ENCODE peak calls at places on chromosomes 13 and 19, in nine cellular contexts. R is heart left ventricle, N is mammary epithelial cell, V is fibroblast of the aortic adventitia, J is cardiac muscle cell, Z is WERI-Rb-1, S is GM23338, X is mesothelial cell of epicardium, G is fibroblast of villous mesenchyme. P is an unnamed sample.

GRCh38 chr13:51590966-51591627 is 6.8 kb downstream of the WDFY2 start:
- DNase-seq in R (no peak), N (peak), V (peak), J (peak), Z (peak), S (peak), X (no peak), G (peak), P (no peak)

GRCh38 chr13:114112826-114113322 is 19.5 kb downstream of the RASA3 start:
- DNase-seq in R (peak), N (no peak), V (no peak), J (no peak), Z (peak), S (peak), X (no peak), G (no peak), P (no peak)

GRCh38 chr13:66558511-66558910 is 671.6 kb downstream of the PCDH9 start:
- DNase-seq in R (no peak), N (no peak), V (peak), J (peak), Z (no peak), S (no peak), X (no peak), G (no peak), P (no peak)

GRCh38 chr19:6527893-6528543 is 2.8 kb upstream of the TNFSF9 start:
- DNase-seq in R (no peak), N (no peak), V (no peak), J (no peak), Z (no peak), S (no peak), X (no peak), G (no peak), P (peak)

GRCh38 chr13:25581351-25581750 is 209.6 kb downstream of the ATP8A2 start:
- DNase-seq in R (no peak), N (no peak), V (no peak), J (no peak), Z (peak), S (no peak), X (no peak), G (no peak), P (no peak)

GRCh38 chr13:29520671-29521070 is 74.8 kb downstream of the SLC7A1 start:
- DNase-seq in R (no peak), N (no peak), V (peak), J (peak), Z (no peak), S (no peak), X (no peak), G (peak), P (no peak)

GRCh38 chr13:111964411-111965035 is 102.4 kb upstream of the SOX1 start:
- DNase-seq in R (no peak), N (no peak), V (no peak), J (no peak), Z (no peak), S (no peak), X (no peak), G (no peak), P (no peak)

GRCh38 chr13:76210262-76210661 is 574.1 kb downstream of the LMO7 start:
- DNase-seq in R (peak), N (peak), V (no peak), J (peak), Z (no peak), S (no peak), X (no peak), G (no peak), P (no peak)

GRCh38 chr19:33344210-33344609 is 29.3 kb upstream of the CEBPG start:
- DNase-seq in R (no peak), N (no peak), V (peak), J (peak), Z (no peak), S (peak), X (no peak), G (no peak), P (no peak)

GRCh38 chr13:66219493-66219892 is 1010.6 kb downstream of the PCDH9 start:
- DNase-seq in R (no peak), N (no peak), V (no peak), J (no peak), Z (no peak), S (no peak), X (no peak), G (no peak), P (no peak)

GRCh38 chr13:75219479-75220237 is 262.3 kb downstream of the TBC1D4 start:
- DNase-seq in R (peak), N (peak), V (peak), J (peak), Z (peak), S (peak), X (peak), G (peak), P (peak)

GRCh38 chr19:51703655-51704515 is 10.8 kb downstream of the SPACA6 start:
- DNase-seq in R (peak), N (peak), V (peak), J (peak), Z (peak), S (peak), X (peak), G (peak), P (peak)

GRCh38 chr19:3981736-3982681 is 3.3 kb downstream of the EEF2 start:
- DNase-seq in R (no peak), N (no peak), V (no peak), J (no peak), Z (no peak), S (no peak), X (no peak), G (no peak), P (no peak)

GRCh38 chr13:49635599-49636433 is 7.5 kb downstream of the ARL11 start:
- DNase-seq in R (no peak), N (peak), V (peak), J (peak), Z (no peak), S (peak), X (no peak), G (peak), P (no peak)

GRCh38 chr19:46863818-46864629 is 3.2 kb downstream of the ARHGAP35 start:
- DNase-seq in R (no peak), N (peak), V (peak), J (peak), Z (no peak), S (peak), X (no peak), G (peak), P (no peak)

GRCh38 chr13:30698023-30698422 is 37.3 kb upstream of the ALOX5AP start:
- DNase-seq in R (no peak), N (peak), V (peak), J (peak), Z (no peak), S (no peak), X (no peak), G (peak), P (no peak)

GRCh38 chr13:44051405-44051804 is 171.7 kb downstream of the LACC1 start:
- DNase-seq in R (no peak), N (no peak), V (no peak), J (no peak), Z (no peak), S (no peak), X (no peak), G (no peak), P (no peak)

GRCh38 chr13:114004416-114005205 is 30.7 kb upstream of the C13orf46 start:
- DNase-seq in R (peak), N (no peak), V (peak), J (peak), Z (no peak), S (no peak), X (no peak), G (peak), P (no peak)

GRCh38 chr19:28523619-28524018 is 689.3 kb downstream of the UQCRFS1 start:
- DNase-seq in R (no peak), N (no peak), V (no peak), J (no peak), Z (no peak), S (no peak), X (no peak), G (no peak), P (no peak)

GRCh38 chr13:111990362-111990761 is 76.6 kb upstream of the SOX1 start:
- DNase-seq in R (no peak), N (no peak), V (no peak), J (no peak), Z (no peak), S (no peak), X (no peak), G (no peak), P (no peak)

GRCh38 chr19:17757125-17757524 is 5.8 kb downstream of the FCHO1 start:
- DNase-seq in R (peak), N (peak), V (peak), J (peak), Z (no peak), S (no peak), X (no peak), G (peak), P (no peak)

DNA sequence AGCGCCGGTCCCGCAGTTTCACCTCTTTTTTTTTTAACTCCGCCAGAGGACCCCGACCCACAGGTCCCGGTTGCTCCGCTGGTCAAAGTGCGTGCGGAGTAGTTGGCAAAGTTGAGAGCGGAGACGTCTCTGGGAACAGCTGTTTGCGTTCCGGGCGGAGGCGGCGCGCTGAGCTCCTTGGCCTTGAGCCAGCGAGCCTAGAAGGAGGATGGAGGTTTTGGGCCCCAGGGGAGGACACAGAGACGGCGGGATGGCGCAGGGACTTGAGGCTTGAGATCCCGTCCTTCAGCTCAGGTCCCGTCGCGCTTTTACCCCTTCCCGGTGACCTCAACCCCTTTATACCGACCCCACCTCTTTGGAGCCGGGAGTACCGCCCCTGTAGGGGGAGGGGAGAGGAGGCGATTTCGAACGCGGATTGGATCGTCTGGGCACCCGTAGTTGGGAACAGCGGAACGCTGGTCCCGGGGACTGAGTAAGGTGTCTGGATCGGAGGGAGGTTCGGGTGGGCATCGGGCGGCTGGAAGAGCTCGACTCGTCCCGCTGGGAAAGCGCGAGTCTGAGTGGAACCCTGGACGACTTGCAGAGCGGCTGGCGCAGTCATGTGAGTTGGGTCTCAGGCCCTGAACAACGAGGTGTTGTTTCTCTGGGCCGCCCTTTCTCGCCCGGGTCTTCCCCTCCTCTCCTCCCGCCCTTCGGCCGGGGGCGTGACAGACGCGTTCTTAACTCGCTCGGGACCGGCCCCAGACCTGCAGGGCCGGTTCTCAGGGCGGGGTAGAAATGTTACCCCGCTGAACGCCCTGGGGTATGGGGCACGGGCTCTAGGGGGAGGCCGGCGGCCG is at the start of gene WBP4:
- DNase-seq in R (peak), N (peak), V (peak), J (peak), Z (peak), S (peak), X (peak), G (peak), P (peak)
- TF ChIP-seq CTCF in R (no peak), N (peak), V (peak), J (peak), Z (no peak), S (no peak), X (no peak), G (peak), P (peak)

GRCh38 chr19:48822514-48822913 is 11.7 kb upstream of the BCAT2 start:
- DNase-seq in R (no peak), N (no peak), V (no peak), J (no peak), Z (no peak), S (no peak), X (no peak), G (no peak), P (no peak)

GRCh38 chr19:48830965-48831364 is 5.3 kb downstream of the HSD17B14 start:
- DNase-seq in R (no peak), N (no peak), V (no peak), J (no peak), Z (no peak), S (no peak), X (no peak), G (no peak), P (no peak)

GRCh38 chr19:48821633-48822032 is 10.8 kb upstream of the BCAT2 start:
- DNase-seq in R (no peak), N (no peak), V (no peak), J (no peak), Z (no peak), S (no peak), X (no peak), G (no peak), P (no peak)

GRCh38 chr19:48830088-48830487 is 6.2 kb downstream of the HSD17B14 start:
- DNase-seq in R (no peak), N (no peak), V (no peak), J (no peak), Z (no peak), S (no peak), X (no peak), G (no peak), P (no peak)

GRCh38 chr19:48826606-48827020 is 9.7 kb downstream of the HSD17B14 start:
- DNase-seq in R (no peak), N (no peak), V (no peak), J (no peak), Z (no peak), S (peak), X (no peak), G (no peak), P (no peak)
- TF ChIP-seq CTCF in R (no peak), N (peak), V (peak), J (peak), Z (peak), S (peak), X (no peak), G (no peak), P (no peak)

GRCh38 chr19:58519087-58519354 is 589 bp downstream of the ZBTB45 start:
- DNase-seq in R (peak), N (peak), V (peak), J (peak), Z (peak), S (peak), X (peak), G (peak), P (peak)
- TF ChIP-seq CTCF in R (peak), N (peak), V (peak), J (peak), Z (peak), S (peak), X (no peak), G (peak), P (peak)

GRCh38 chr13:19818223-19818842 is 35.6 kb upstream of the PSPC1 start:
- DNase-seq in R (no peak), N (no peak), V (no peak), J (peak), Z (peak), S (peak), X (peak), G (no peak), P (no peak)
- TF ChIP-seq CTCF in R (peak), N (peak), V (peak), J (peak), Z (peak), S (peak), X (peak), G (peak), P (peak)

GRCh38 chr19:38073806-38074685 is 150.0 kb downstream of the DPF1 start:
- DNase-seq in R (no peak), N (no peak), V (no peak), J (no peak), Z (peak), S (peak), X (no peak), G (peak), P (no peak)
- TF ChIP-seq CTCF in R (no peak), N (no peak), V (no peak), J (peak), Z (peak), S (peak), X (no peak), G (peak), P (no peak)

DNA sequence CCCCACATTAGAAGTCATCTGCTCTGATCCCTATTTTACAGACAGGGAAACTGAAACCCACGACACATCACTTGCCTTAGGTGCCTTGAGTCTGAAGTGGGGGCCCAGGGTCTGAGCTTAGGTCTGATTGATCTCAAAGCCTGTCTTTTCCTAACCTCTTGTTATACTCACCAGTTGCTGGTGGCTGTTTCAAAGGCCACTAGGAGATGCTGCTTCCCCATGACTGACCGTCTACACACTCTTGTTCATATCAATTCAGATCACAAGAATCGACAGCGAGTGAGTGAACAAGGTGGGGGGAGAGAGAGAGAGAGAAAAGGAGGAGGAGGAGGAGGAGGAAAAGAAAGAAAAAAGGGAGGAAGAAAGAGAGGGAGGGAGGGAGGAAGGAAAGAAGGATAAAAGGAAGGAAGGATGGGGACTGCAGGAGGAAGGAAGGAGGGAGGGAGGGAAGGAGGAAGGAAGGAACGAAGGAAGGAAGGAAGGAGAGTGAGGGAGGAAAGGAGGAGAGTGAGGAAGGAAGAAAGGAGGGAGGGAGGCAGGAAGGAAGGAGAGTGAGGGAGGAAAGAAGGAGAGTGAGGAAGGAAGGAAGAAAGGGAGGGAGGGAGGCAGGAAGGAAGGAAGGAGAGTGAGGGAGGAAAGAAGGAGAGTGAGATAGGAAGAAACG is 3.3 kb downstream of the OR10H1 start:
- DNase-seq in R (no peak), N (peak), V (no peak), J (no peak), Z (no peak), S (no peak), X (no peak), G (no peak), P (no peak)
- TF ChIP-seq CTCF in R (no peak), N (peak), V (no peak), J (no peak), Z (no peak), S (no peak), X (no peak), G (no peak), P (no peak)

P was measured in GM13977.